ENCODE peak calls at places on chromosomes 13 and 19, in six cellular contexts. One of them, this sample, is unnamed. For H3F3A, the result is how much of the 10 kb centered on the place peaks cover.

GRCh38 chr13:98810746-98811145 is 58.3 kb upstream of the SLC15A1 start:
- DNase-seq in PC-3: no peak
- DNase-seq in SK-N-SH: no peak
- DNase-seq in GM23338: no peak
- DNase-seq in neural progenitor cell: no peak
- DNase-seq in MM.1S: no peak
- DNase-seq in this sample: peak

GRCh38 chr19:49585023-49585422 is 3.9 kb downstream of the PRRG2 start:
- DNase-seq in neural progenitor cell: peak
- DNase-seq in MM.1S: no peak
- DNase-seq in PC-3: no peak
- DNase-seq in SK-N-SH: peak
- DNase-seq in GM23338: peak
- DNase-seq in this sample: no peak

GRCh38 chr19:55590621-55591020 is 8.7 kb downstream of the FIZ1 start:
- DNase-seq in MM.1S: no peak
- DNase-seq in SK-N-SH: no peak
- DNase-seq in GM23338: peak
- DNase-seq in PC-3: peak
- DNase-seq in neural progenitor cell: peak
- DNase-seq in this sample: peak

GRCh38 chr13:99686157-99686572 is 184.9 kb downstream of the TM9SF2 start:
- DNase-seq in MM.1S: no peak
- DNase-seq in PC-3: no peak
- DNase-seq in GM23338: peak
- DNase-seq in neural progenitor cell: peak
- DNase-seq in SK-N-SH: peak
- DNase-seq in this sample: peak

GRCh38 chr13:48492123-48493075 is 40.5 kb downstream of the RCBTB2 start:
- DNase-seq in MM.1S: peak
- DNase-seq in SK-N-SH: no peak
- DNase-seq in GM23338: no peak
- DNase-seq in neural progenitor cell: no peak
- DNase-seq in PC-3: no peak
- DNase-seq in this sample: peak

GRCh38 chr19:35675589-35676140 is 9.3 kb downstream of the UPK1A start:
- DNase-seq in PC-3: no peak
- DNase-seq in SK-N-SH: no peak
- DNase-seq in GM23338: no peak
- DNase-seq in MM.1S: no peak
- DNase-seq in neural progenitor cell: no peak
- DNase-seq in this sample: no peak

GRCh38 chr13:33832872-33833271 is 14.9 kb downstream of the RFC3 start:
- DNase-seq in neural progenitor cell: no peak
- DNase-seq in GM23338: no peak
- DNase-seq in SK-N-SH: no peak
- DNase-seq in PC-3: no peak
- DNase-seq in MM.1S: no peak
- DNase-seq in this sample: no peak

GRCh38 chr19:54556194-54556593 is 17.4 kb upstream of the LILRA2 start:
- DNase-seq in MM.1S: no peak
- DNase-seq in GM23338: no peak
- DNase-seq in neural progenitor cell: no peak
- DNase-seq in PC-3: no peak
- DNase-seq in SK-N-SH: no peak
- DNase-seq in this sample: no peak

GRCh38 chr13:33153421-33154381 is 131.9 kb downstream of the STARD13 start:
- DNase-seq in SK-N-SH: no peak
- DNase-seq in neural progenitor cell: peak
- DNase-seq in GM23338: peak
- DNase-seq in MM.1S: no peak
- DNase-seq in PC-3: peak
- DNase-seq in this sample: peak

GRCh38 chr13:32116210-32116609 is 84.6 kb downstream of the FRY start:
- DNase-seq in MM.1S: no peak
- DNase-seq in SK-N-SH: no peak
- DNase-seq in neural progenitor cell: no peak
- DNase-seq in GM23338: no peak
- DNase-seq in PC-3: no peak
- DNase-seq in this sample: no peak

GRCh38 chr13:24152292-24153214 is 8.0 kb upstream of the SPATA13 start:
- DNase-seq in neural progenitor cell: no peak
- DNase-seq in GM23338: no peak
- DNase-seq in MM.1S: no peak
- DNase-seq in PC-3: no peak
- DNase-seq in SK-N-SH: no peak
- DNase-seq in this sample: no peak

GRCh38 chr13:75812751-75813181 is 176.6 kb downstream of the LMO7 start:
- DNase-seq in GM23338: no peak
- DNase-seq in PC-3: no peak
- DNase-seq in MM.1S: no peak
- DNase-seq in neural progenitor cell: no peak
- DNase-seq in SK-N-SH: peak
- DNase-seq in this sample: no peak

GRCh38 chr13:50291611-50292010 is 276.4 kb downstream of the KCNRG start:
- DNase-seq in SK-N-SH: no peak
- DNase-seq in neural progenitor cell: no peak
- DNase-seq in MM.1S: no peak
- DNase-seq in GM23338: no peak
- DNase-seq in PC-3: no peak
- DNase-seq in this sample: peak

GRCh38 chr19:47258895-47259555 is 2.7 kb downstream of the CCDC9 start:
- DNase-seq in MM.1S: no peak
- DNase-seq in PC-3: no peak
- DNase-seq in neural progenitor cell: no peak
- DNase-seq in GM23338: no peak
- DNase-seq in SK-N-SH: no peak
- DNase-seq in this sample: no peak

GRCh38 chr13:112844879-112845278 is 124.1 kb upstream of the MCF2L start:
- DNase-seq in GM23338: no peak
- DNase-seq in MM.1S: no peak
- DNase-seq in PC-3: no peak
- DNase-seq in neural progenitor cell: no peak
- DNase-seq in SK-N-SH: no peak
- DNase-seq in this sample: no peak

GRCh38 chr13:95256086-95256485 is 45.2 kb downstream of the ABCC4 start:
- DNase-seq in GM23338: no peak
- DNase-seq in SK-N-SH: no peak
- DNase-seq in neural progenitor cell: no peak
- DNase-seq in MM.1S: no peak
- DNase-seq in PC-3: peak
- DNase-seq in this sample: peak

GRCh38 chr13:39148513-39148961 is 110.3 kb downstream of the NHLRC3 start:
- DNase-seq in MM.1S: no peak
- DNase-seq in GM23338: no peak
- DNase-seq in PC-3: no peak
- DNase-seq in neural progenitor cell: peak
- DNase-seq in SK-N-SH: no peak
- DNase-seq in this sample: peak

GRCh38 chr19:39126312-39126561 is 651 bp downstream of the PAK4 start:
- DNase-seq in MM.1S: no peak
- DNase-seq in PC-3: no peak
- DNase-seq in GM23338: no peak
- DNase-seq in neural progenitor cell: no peak
- DNase-seq in SK-N-SH: no peak
- DNase-seq in this sample: no peak

GRCh38 chr19:39125199-39125553 is 410 bp upstream of the PAK4 start:
- DNase-seq in MM.1S: no peak
- DNase-seq in SK-N-SH: no peak
- DNase-seq in GM23338: no peak
- DNase-seq in neural progenitor cell: no peak
- DNase-seq in PC-3: no peak
- DNase-seq in this sample: no peak

GRCh38 chr19:39127812-39128510 is 2.4 kb downstream of the PAK4 start:
- DNase-seq in PC-3: no peak
- DNase-seq in SK-N-SH: no peak
- DNase-seq in MM.1S: no peak
- DNase-seq in GM23338: no peak
- DNase-seq in neural progenitor cell: no peak
- DNase-seq in this sample: peak

GRCh38 chr19:39125554-39126311 is at the start of gene PAK4:
- DNase-seq in neural progenitor cell: peak
- DNase-seq in MM.1S: peak
- DNase-seq in GM23338: peak
- DNase-seq in PC-3: peak
- DNase-seq in SK-N-SH: peak
- DNase-seq in this sample: peak

DNA sequence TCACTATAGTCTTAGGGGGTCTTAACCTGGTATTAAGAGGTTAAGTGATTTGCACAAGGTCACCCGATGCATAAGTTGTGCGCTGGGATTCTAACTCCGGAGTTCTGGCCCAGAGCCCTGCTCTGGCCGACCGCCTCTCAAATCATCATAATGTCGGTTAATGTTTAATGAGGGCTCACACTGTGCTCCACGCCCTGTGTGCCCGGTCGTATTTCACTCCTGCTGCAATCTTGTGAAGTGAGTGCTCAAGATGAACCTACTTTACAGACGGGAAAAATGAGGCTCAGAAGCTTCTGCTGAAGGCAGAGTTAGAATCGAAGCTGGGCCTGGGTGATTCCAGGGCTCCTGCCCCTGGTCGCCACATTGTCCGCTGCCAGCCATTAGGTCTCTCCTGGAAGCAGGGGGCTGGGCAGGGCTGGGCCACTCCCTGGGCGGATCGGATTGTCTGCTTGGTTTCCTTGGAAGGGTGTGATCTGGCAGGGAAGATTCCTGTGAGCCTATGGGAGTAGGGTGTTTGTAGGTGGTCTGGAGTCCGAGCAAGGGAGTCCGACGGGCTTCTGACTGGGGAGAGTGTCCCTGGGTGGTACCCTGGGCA is 1.1 kb downstream of the PAK4 start:
- DNase-seq in SK-N-SH: no peak
- DNase-seq in neural progenitor cell: peak
- DNase-seq in GM23338: no peak
- DNase-seq in PC-3: peak
- DNase-seq in MM.1S: no peak
- DNase-seq in this sample: peak
- H3K4me3 ChIP-seq in SK-N-SH: peak
- H3K4me3 ChIP-seq in neural progenitor cell: peak
- H3K4me3 ChIP-seq in GM23338: peak
- H3K4me3 ChIP-seq in PC-3: peak
- H3K4me3 ChIP-seq in MM.1S: no peak
- H3K4me3 ChIP-seq in this sample: peak

GRCh38 chr19:41906271-41906670 is 22.0 kb downstream of the ERFL start:
- DNase-seq in neural progenitor cell: no peak
- DNase-seq in GM23338: peak
- DNase-seq in SK-N-SH: peak
- DNase-seq in MM.1S: no peak
- DNase-seq in PC-3: no peak
- DNase-seq in this sample: no peak

GRCh38 chr19:41908724-41909464 is 19.4 kb downstream of the ERFL start:
- DNase-seq in GM23338: no peak
- DNase-seq in PC-3: no peak
- DNase-seq in SK-N-SH: no peak
- DNase-seq in MM.1S: no peak
- DNase-seq in neural progenitor cell: no peak
- DNase-seq in this sample: no peak

GRCh38 chr19:41906916-41907680 is 21.2 kb downstream of the ERFL start:
- DNase-seq in MM.1S: no peak
- DNase-seq in PC-3: no peak
- DNase-seq in neural progenitor cell: no peak
- DNase-seq in SK-N-SH: peak
- DNase-seq in GM23338: no peak
- DNase-seq in this sample: no peak

GRCh38 chr19:41909706-41910105 is 18.5 kb downstream of the ERFL start:
- DNase-seq in PC-3: no peak
- DNase-seq in SK-N-SH: no peak
- DNase-seq in GM23338: no peak
- DNase-seq in MM.1S: no peak
- DNase-seq in neural progenitor cell: no peak
- DNase-seq in this sample: no peak

DNA sequence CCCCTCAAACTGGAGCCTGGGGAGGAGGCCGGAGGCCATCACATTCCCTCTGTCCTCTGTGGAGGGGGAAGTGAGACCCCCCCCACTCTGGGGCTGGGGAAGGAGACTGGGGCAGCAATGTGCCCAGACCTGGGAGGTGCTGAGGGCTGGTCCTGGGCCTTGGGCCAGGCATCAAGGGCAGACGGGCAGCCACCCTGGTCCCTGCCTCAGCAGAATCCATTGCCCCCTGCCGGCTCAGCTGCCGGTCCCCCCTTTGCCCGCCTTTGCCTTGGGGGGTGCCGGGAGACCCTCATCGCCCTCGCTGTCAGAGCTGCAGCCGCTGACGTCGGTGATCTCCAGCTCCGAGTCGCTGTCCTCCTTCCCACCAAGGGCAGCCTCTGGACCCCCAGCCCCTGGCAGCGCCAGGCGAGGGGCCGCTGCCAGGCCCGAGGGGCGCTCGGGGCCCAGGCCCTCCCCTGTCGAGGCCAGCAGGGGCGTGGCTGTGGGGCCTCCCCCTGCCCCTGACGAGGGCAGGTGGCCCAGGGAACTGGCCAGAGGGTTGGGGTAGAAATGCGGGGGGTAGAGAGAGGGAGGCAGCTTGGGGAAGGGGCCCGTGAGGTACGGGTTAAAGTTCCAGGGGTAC is 20.1 kb downstream of the ERFL start:
- DNase-seq in neural progenitor cell: no peak
- DNase-seq in SK-N-SH: no peak
- DNase-seq in MM.1S: no peak
- DNase-seq in PC-3: no peak
- DNase-seq in GM23338: no peak
- DNase-seq in this sample: no peak
- H3F3A ChIP-seq in neural progenitor cell: under half
- H3F3A ChIP-seq in SK-N-SH: under half
- H3F3A ChIP-seq in MM.1S: under half
- H3F3A ChIP-seq in PC-3: under half
- H3F3A ChIP-seq in GM23338: under half
- H3F3A ChIP-seq in this sample: under half

DNA sequence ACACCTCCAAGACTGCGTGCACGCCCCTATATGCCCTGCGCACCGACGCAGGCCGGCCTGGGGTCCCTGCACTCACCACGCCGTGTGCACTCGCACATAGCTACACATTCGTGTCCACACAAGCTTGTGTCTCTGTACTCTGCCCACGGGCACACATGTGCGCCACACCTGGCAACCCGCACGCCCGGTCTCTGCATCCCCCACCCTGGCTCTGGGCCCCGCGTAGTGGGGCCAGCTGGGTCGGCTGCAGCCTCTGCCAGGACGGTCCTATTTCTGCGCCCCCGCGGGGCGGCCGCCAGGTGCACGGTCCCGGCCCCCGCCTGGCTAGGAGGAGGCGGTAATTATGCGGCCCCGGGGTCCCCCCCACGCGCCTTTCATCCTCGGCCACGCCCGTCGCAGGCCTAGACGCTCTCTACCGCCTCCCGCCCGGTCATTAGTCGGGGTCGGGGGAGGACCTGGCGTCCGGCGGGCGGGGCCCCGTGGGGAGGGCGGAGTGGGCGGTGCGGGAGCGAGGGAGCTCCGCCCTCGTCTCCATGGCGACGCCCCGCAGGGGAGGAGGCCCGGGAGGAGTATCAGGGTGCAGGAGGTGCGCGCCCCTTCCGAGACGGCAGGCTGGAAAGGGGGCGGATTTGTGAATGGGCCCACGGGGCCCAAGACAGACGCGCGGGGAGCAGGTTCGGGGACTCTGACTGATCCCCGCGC is 2.9 kb upstream of the CIRBP start:
- DNase-seq in MM.1S: peak
- DNase-seq in neural progenitor cell: peak
- DNase-seq in GM23338: peak
- DNase-seq in SK-N-SH: peak
- DNase-seq in PC-3: peak
- DNase-seq in this sample: peak
- TF ChIP-seq EZH2phosphoT487 in MM.1S: no peak
- TF ChIP-seq EZH2phosphoT487 in neural progenitor cell: no peak
- TF ChIP-seq EZH2phosphoT487 in GM23338: no peak
- TF ChIP-seq EZH2phosphoT487 in SK-N-SH: no peak
- TF ChIP-seq EZH2phosphoT487 in PC-3: no peak
- TF ChIP-seq EZH2phosphoT487 in this sample: no peak

GRCh38 chr13:61030445-61030844 is 385.2 kb downstream of the PCDH20 start:
- DNase-seq in SK-N-SH: no peak
- DNase-seq in MM.1S: no peak
- DNase-seq in GM23338: no peak
- DNase-seq in neural progenitor cell: no peak
- DNase-seq in PC-3: no peak
- DNase-seq in this sample: no peak
- H3K4me3 ChIP-seq in SK-N-SH: no peak
- H3K4me3 ChIP-seq in MM.1S: no peak
- H3K4me3 ChIP-seq in GM23338: no peak
- H3K4me3 ChIP-seq in neural progenitor cell: no peak
- H3K4me3 ChIP-seq in PC-3: no peak
- H3K4me3 ChIP-seq in this sample: no peak